ENCODE peak calls at places on chromosomes 6 and 20, in five cellular contexts. H is cardiac fibroblast, N is heart left ventricle, R is fibroblast of the aortic adventitia, D is GM12865. P is an unnamed sample.

GRCh38 chr6:35496036-35496850 is 636 bp downstream of the TEAD3 start:
- DNase-seq in H (no peak), N (no peak), R (peak; percentile 27), D (no peak), P (no peak)

GRCh38 chr6:12164508-12164770 is 125.7 kb upstream of the EDN1 start:
- DNase-seq in H (no peak), N (no peak), R (peak; percentile 9), D (no peak), P (no peak)

GRCh38 chr6:31738048-31738979 is 1.5 kb upstream of the MSH5 start:
- DNase-seq in H (peak; percentile 91), N (no peak), R (peak; percentile 82), D (peak; percentile 90), P (peak; percentile 77)

GRCh38 chr6:12261502-12261901 is 28.7 kb upstream of the EDN1 start:
- DNase-seq in H (no peak), N (no peak), R (no peak), D (peak; percentile 52), P (no peak)

GRCh38 chr20:43586641-43587040 is 4.1 kb upstream of the IFT52 start:
- DNase-seq in H (no peak), N (no peak), R (no peak), D (no peak), P (no peak)

GRCh38 chr6:40409716-40410397 is 177.3 kb downstream of the LRFN2 start:
- DNase-seq in H (no peak), N (no peak), R (no peak), D (no peak), P (no peak)

GRCh38 chr6:32442243-32442667 is 2.6 kb downstream of the HLA-DRA start:
- DNase-seq in H (no peak), N (no peak), R (no peak), D (peak; percentile 40), P (no peak)

GRCh38 chr6:106173480-106173879 is 87.3 kb downstream of the PRDM1 start:
- DNase-seq in H (no peak), N (no peak), R (no peak), D (no peak), P (no peak)

GRCh38 chr20:31677553-31678260 is 40.0 kb downstream of the COX4I2 start:
- DNase-seq in H (no peak), N (no peak), R (no peak), D (no peak), P (no peak)

GRCh38 chr20:31678389-31679356 is 41.0 kb downstream of the COX4I2 start:
- DNase-seq in H (peak; percentile 61), N (no peak), R (peak; percentile 73), D (no peak), P (no peak)

GRCh38 chr20:31680286-31681127 is 42.2 kb downstream of the BCL2L1 start:
- DNase-seq in H (no peak), N (no peak), R (no peak), D (no peak), P (no peak)

GRCh38 chr20:31681128-31681727 is 41.4 kb downstream of the BCL2L1 start:
- DNase-seq in H (no peak), N (no peak), R (no peak), D (no peak), P (no peak)

GRCh38 chr20:31679357-31680285 is 41.9 kb downstream of the COX4I2 start:
- DNase-seq in H (no peak), N (no peak), R (no peak), D (no peak), P (no peak)
- TF ChIP-seq CTCF in H (no peak), N (no peak), R (no peak), D (no peak), P (no peak)

GRCh38 chr6:121615493-121615892 is 180.0 kb downstream of the GJA1 start:
- DNase-seq in H (no peak), N (no peak), R (no peak), D (no peak), P (no peak)
- TF ChIP-seq CTCF in H (peak; percentile 20), N (no peak), R (peak; percentile 28), D (no peak), P (no peak)

GRCh38 chr6:15914553-15914952 is 214.3 kb upstream of the MYLIP start:
- DNase-seq in H (no peak), N (no peak), R (no peak), D (peak; percentile 36), P (no peak)

GRCh38 chr6:15912505-15912767 is 216.4 kb upstream of the MYLIP start:
- DNase-seq in H (no peak), N (no peak), R (no peak), D (no peak), P (no peak)

GRCh38 chr6:15911753-15912504 is 217.0 kb upstream of the MYLIP start:
- DNase-seq in H (no peak), N (no peak), R (no peak), D (no peak), P (no peak)

GRCh38 chr6:15913573-15913972 is 215.3 kb upstream of the MYLIP start:
- DNase-seq in H (no peak), N (no peak), R (no peak), D (no peak), P (no peak)

DNA sequence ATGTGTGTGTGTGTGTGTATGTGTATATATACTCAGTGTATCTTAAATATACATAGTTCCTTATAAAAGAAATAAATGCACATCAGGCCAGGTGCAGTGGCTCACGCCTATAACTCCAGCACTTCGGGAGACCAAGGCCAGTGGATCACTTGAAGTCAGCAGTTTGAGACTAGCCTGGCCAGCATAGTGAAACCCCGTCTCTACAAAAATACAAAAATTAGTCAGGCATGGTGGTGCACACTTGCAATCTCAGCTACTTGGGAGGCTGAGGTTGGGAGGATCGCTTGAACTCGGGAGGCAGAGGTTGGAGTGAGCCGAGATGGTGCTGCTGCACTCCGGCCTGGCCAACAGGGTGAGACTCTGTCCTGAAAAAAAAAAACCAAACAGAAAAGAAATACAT is 215.9 kb upstream of the MYLIP start:
- DNase-seq in H (no peak), N (no peak), R (no peak), D (no peak), P (no peak)
- TF ChIP-seq CTCF in H (no peak), N (no peak), R (no peak), D (no peak), P (no peak)

DNA sequence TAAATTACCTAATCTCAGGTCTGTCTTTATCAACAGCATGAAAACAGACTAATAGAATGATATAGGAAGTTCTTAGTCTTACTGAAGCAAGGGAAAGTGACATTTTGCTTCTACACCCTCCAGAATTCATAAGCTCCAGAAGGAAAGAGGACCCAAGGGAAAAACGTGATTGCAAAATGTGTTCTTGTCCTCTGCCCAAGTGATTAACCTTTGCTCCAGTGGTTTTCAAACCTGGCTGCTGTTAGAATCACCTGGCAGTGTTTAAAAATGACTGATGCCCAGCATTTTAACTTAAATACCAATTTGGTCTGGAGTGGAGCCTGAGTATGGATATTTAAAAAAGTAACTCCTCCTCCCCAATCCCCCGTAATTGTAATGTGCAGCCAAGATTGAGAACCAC is 191.4 kb downstream of the SLC16A10 start:
- DNase-seq in H (no peak), N (no peak), R (no peak), D (no peak), P (no peak)
- TF ChIP-seq CTCF in H (no peak), N (no peak), R (no peak), D (no peak), P (no peak)

DNA sequence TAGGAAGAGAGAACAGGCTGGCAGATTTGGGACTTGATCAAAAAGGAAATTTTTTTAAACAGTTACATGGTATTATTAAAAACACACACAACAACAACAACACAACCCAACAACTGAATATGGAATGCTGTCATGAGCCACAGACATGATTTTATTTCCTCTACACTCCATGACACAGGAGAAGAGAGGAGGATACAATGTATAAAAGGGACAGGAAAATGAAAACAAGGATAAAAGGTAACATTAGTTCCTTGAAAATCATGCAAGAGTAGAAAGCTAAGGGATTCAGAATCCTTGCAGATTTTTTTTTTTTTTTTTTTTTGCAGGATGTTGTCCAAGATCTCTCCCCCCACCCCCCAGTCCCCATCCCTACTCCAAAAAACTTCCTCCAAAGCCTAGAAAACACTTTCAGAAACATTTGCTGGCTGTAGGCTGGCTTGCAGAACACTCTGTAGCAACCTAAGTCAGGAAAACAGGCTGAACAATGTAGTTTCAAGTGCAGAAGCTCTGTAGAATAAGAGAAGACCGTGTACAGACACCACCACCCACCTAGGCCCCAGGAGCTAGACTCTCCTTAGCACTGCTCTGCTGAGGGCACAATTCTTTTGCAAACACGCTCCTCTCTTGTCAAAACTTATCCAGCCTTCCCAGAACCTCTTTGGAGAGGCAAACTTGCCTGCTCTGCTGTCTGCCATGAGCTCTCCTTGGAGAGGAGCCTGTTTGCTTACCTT is 845 bp downstream of the ZMYND8 start:
- DNase-seq in H (peak; percentile 74), N (no peak), R (peak; percentile 64), D (no peak), P (no peak)
- TF ChIP-seq CTCF in H (no peak), N (no peak), R (no peak), D (no peak), P (no peak)

DNA sequence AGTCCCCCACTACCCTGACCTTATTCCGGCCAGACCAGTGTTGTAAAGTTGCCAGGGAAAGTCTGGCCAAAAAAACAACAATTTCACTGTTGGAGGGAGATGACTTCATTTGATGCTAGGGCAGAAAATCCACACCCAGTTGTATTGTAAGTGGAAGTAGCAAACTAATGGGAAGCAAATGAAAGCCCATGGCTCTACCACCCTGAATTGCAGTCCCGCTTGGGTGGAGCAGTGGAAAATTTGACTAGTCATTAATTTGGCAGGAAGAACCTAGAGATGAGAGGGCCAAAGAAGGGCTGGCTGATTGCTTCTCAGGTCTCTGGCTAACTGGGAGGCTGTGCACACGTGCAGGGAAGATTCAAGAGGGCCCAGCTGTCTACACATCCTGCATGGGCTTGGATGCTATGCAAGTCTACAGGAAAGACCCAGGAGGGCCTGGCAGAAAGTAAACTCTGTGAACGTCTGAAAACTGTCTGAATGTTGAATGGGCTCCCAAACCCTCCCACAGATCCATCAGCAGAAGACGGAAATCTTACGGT is 466.2 kb downstream of the TFAP2A start:
- DNase-seq in H (no peak), N (no peak), R (peak; percentile 7), D (no peak), P (no peak)
- TF ChIP-seq CTCF in H (no peak), N (no peak), R (no peak), D (no peak), P (no peak)